ENCODE peak calls at places on chromosomes 1 and 21, in nine cellular contexts. Y, F, Z, L, N, K, J, B and T are unnamed samples.

GRCh38 chr1:2801535-2802291 is at the start of gene TTC34:
- DNase-seq in Y (peak; percentile 75), F (no peak), Z (peak; percentile 4), L (peak; percentile 85), N (no peak), K (peak; percentile 73), J (peak; percentile 36), B (no peak), T (no peak)

GRCh38 chr1:159892944-159893343 is 7.0 kb downstream of the CFAP45 start:
- DNase-seq in Y (peak; percentile 74), F (no peak), Z (no peak), L (peak; percentile 50), N (no peak), K (peak; percentile 44), J (no peak), B (no peak), T (no peak)

GRCh38 chr1:1331068-1331965 is at the start of gene TAS1R3:
- DNase-seq in Y (peak; percentile 86), F (no peak), Z (no peak), L (peak; percentile 95), N (no peak), K (no peak), J (no peak), B (no peak), T (no peak)

GRCh38 chr21:44736291-44737004 is 25.1 kb upstream of the TSPEAR start:
- DNase-seq in Y (peak; percentile 93), F (no peak), Z (no peak), L (no peak), N (no peak), K (no peak), J (no peak), B (no peak), T (no peak)

GRCh38 chr1:237961710-237962109 is 71.0 kb upstream of the ZP4 start:
- DNase-seq in Y (no peak), F (no peak), Z (no peak), L (no peak), N (no peak), K (no peak), J (no peak), B (no peak), T (no peak)

GRCh38 chr1:68827261-68827660 is 330.4 kb upstream of the DEPDC1 start:
- DNase-seq in Y (no peak), F (no peak), Z (no peak), L (no peak), N (no peak), K (no peak), J (no peak), B (no peak), T (no peak)

GRCh38 chr21:36250423-36251075 is 69.4 kb upstream of the MORC3 start:
- DNase-seq in Y (no peak), F (peak; percentile 27), Z (no peak), L (peak; percentile 32), N (no peak), K (peak; percentile 21), J (no peak), B (no peak), T (no peak)

GRCh38 chr1:24640288-24640687 is 2.8 kb upstream of the SRRM1 start:
- DNase-seq in Y (no peak), F (peak; percentile 29), Z (no peak), L (no peak), N (no peak), K (no peak), J (no peak), B (no peak), T (peak; percentile 23)

GRCh38 chr1:197841828-197842573 is 60.4 kb upstream of the C1orf53 start:
- DNase-seq in Y (no peak), F (no peak), Z (peak; percentile 31), L (no peak), N (no peak), K (no peak), J (no peak), B (peak; percentile 60), T (no peak)

GRCh38 chr1:177210071-177210470 is 39.3 kb downstream of the BRINP2 start:
- DNase-seq in Y (no peak), F (no peak), Z (no peak), L (no peak), N (no peak), K (no peak), J (no peak), B (no peak), T (peak; percentile 28)

GRCh38 chr1:177208920-177209319 is 38.2 kb downstream of the BRINP2 start:
- DNase-seq in Y (no peak), F (no peak), Z (no peak), L (no peak), N (no peak), K (no peak), J (no peak), B (no peak), T (no peak)

GRCh38 chr1:177206831-177207230 is 36.1 kb downstream of the BRINP2 start:
- DNase-seq in Y (no peak), F (no peak), Z (no peak), L (no peak), N (no peak), K (no peak), J (no peak), B (peak; percentile 28), T (peak; percentile 21)

GRCh38 chr1:177211231-177211630 is 40.5 kb downstream of the BRINP2 start:
- DNase-seq in Y (no peak), F (no peak), Z (peak; percentile 57), L (no peak), N (no peak), K (no peak), J (no peak), B (no peak), T (peak; percentile 14)

DNA sequence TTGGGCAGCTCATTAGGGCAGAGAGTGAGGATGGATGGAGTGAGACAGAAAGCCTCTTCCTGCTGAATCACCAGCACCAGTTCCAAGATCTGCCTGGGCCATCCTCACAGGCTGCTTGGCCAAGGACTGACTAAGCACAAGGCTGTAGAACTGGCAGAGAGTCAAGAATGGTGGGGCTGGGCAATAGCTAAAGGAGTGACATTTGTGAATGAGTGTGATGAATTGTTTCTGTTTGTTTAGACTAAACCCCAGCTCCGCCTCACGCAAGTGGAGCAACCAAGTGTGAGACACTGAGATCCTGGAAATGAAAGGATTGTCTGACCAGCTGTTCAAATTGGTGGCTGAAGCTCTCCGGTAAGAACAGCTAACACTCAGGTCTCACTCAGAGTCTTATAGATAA is 38.6 kb downstream of the BRINP2 start:
- DNase-seq in Y (peak; percentile 98), F (peak; percentile 28), Z (peak; percentile 100), L (no peak), N (peak; percentile 99), K (no peak), J (no peak), B (peak; percentile 100), T (peak; percentile 89)
- H3K4me2 ChIP-seq in Y (peak overlapping the region; percentile 44), F (no peak overlapping the region), Z (no peak overlapping the region), L (no peak overlapping the region), N (no peak overlapping the region), K (no peak overlapping the region), J (no peak overlapping the region), B (no peak overlapping the region), T (peak overlapping the region; percentile 16)

DNA sequence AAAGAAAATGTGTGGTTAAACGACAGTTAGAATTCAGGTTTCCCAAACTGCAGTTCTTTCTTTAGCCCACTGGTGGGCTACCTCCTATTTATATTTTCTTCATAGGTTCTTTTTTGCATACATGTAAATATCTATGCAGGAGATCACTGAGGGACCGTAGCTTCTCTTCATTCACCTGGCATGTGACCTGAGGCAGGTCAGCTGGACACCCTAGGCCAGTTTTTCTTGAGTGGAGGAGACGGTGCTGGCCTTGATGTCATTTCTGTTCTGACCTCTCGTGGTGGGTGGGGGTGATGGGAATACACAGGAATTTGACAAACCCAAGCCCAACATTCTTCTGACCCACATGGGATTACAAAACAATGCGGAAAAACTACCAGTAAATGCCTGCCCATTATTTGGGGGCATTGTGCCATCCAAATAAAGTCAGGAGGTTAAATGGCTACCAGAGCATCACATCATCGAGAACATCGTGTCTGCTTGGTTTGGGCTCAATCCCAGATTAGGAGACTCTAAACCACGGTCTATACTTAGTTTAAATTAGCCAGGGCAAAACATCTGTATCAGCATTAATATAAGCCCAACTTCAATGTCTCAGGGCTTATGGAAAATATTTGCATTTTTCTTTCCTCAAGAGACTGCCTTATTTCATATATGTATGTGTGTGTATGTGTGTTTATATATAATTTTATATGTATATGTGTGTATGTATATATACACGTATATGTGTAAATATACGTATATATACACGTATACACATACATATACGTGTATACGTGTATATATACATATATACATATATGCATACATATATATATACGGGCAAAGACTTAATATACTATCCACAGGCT is 7.4 kb upstream of the IRF2BP2 start:
- DNase-seq in Y (no peak), F (no peak), Z (peak; percentile 39), L (no peak), N (peak; percentile 77), K (peak; percentile 43), J (no peak), B (no peak), T (no peak)
- H3K4me1 ChIP-seq in Y (peaks cover 37% of the 10 kb centered on the region), F (peaks cover 29% of the 10 kb centered on the region), Z (peaks cover 33% of the 10 kb centered on the region), L (peaks cover 31% of the 10 kb centered on the region), N (peaks cover 70% of the 10 kb centered on the region), K (peaks cover 40% of the 10 kb centered on the region), J (peaks cover 22% of the 10 kb centered on the region), B (peaks cover 30% of the 10 kb centered on the region), T (peaks cover 84% of the 10 kb centered on the region)

GRCh38 chr1:19559641-19560040 is 74.3 kb upstream of the CAPZB start:
- DNase-seq in Y (peak; percentile 51), F (no peak), Z (peak; percentile 64), L (no peak), N (peak; percentile 92), K (no peak), J (no peak), B (peak; percentile 82), T (no peak)

GRCh38 chr1:19564366-19564765 is 79.0 kb upstream of the CAPZB start:
- DNase-seq in Y (no peak), F (no peak), Z (no peak), L (no peak), N (no peak), K (no peak), J (no peak), B (no peak), T (no peak)

GRCh38 chr1:19557609-19558051 is 72.3 kb upstream of the CAPZB start:
- DNase-seq in Y (peak; percentile 3), F (no peak), Z (peak; percentile 28), L (no peak), N (no peak), K (no peak), J (no peak), B (peak; percentile 30), T (no peak)

GRCh38 chr1:19560480-19560879 is 75.1 kb upstream of the CAPZB start:
- DNase-seq in Y (no peak), F (no peak), Z (no peak), L (no peak), N (no peak), K (no peak), J (no peak), B (no peak), T (no peak)

GRCh38 chr1:19563336-19564097 is 78.2 kb upstream of the CAPZB start:
- DNase-seq in Y (no peak), F (no peak), Z (peak; percentile 70), L (no peak), N (peak; percentile 35), K (no peak), J (no peak), B (peak; percentile 41), T (peak; percentile 15)
- H3K27me3 ChIP-seq in Y (no peaks in the 10 kb centered on the region), F (no peaks in the 10 kb centered on the region), Z (no peaks in the 10 kb centered on the region), L (no peaks in the 10 kb centered on the region), N (no peaks in the 10 kb centered on the region), K (no peaks in the 10 kb centered on the region), J (no peaks in the 10 kb centered on the region), B (no peaks in the 10 kb centered on the region), T (no peaks in the 10 kb centered on the region)

GRCh38 chr1:92854386-92854785 is 22.5 kb downstream of the RPL5 start:
- DNase-seq in Y (no peak), F (no peak), Z (no peak), L (no peak), N (no peak), K (no peak), J (no peak), B (no peak), T (no peak)
- H3K4me2 ChIP-seq in Y (no peak overlapping the region), F (no peak overlapping the region), Z (no peak overlapping the region), L (no peak overlapping the region), N (no peak overlapping the region), K (no peak overlapping the region), J (no peak overlapping the region), B (no peak overlapping the region), T (no peak overlapping the region)

GRCh38 chr21:37449302-37449937 is 82.8 kb downstream of the DYRK1A start:
- DNase-seq in Y (no peak), F (no peak), Z (no peak), L (no peak), N (no peak), K (no peak), J (no peak), B (no peak), T (no peak)
- H3K4me1 ChIP-seq in Y (peaks cover 20% of the 10 kb centered on the region), F (peaks cover 30% of the 10 kb centered on the region), Z (peaks cover 21% of the 10 kb centered on the region), L (peaks cover 30% of the 10 kb centered on the region), N (peaks cover 43% of the 10 kb centered on the region), K (peaks cover 74% of the 10 kb centered on the region), J (peaks cover 9% of the 10 kb centered on the region), B (peaks cover 19% of the 10 kb centered on the region), T (peaks cover 8% of the 10 kb centered on the region)